ENCODE peak calls at places on chromosomes 4 and X, in nine cellular contexts. Z is Caco-2, U is heart right ventricle, B is mammary epithelial cell, S is A549, C is AG10803, H is bronchial epithelial cell, L is GM06990, M is cardiac muscle cell. V is an unnamed sample.

GRCh38 chr4:123443401-123444297 is 47.1 kb downstream of the SPRY1 start:
- DNase-seq in S (no peak), C (no peak), H (peak), L (peak), U (no peak), M (peak), Z (peak), B (no peak), V (no peak)

GRCh38 chrX:17375631-17376380 is 806 bp downstream of the NHS start:
- DNase-seq in C (peak), L (peak), B (peak), H (no peak), S (peak), Z (peak), M (peak), U (no peak), V (peak)

GRCh38 chr4:23881052-23881501 is 8.8 kb downstream of the PPARGC1A start:
- DNase-seq in B (peak), Z (no peak), M (peak), H (peak), U (no peak), S (no peak), L (no peak), C (no peak), V (no peak)

GRCh38 chrX:65926095-65927019 is 113.5 kb downstream of the VSIG4 start:
- DNase-seq in L (peak), S (no peak), H (no peak), M (no peak), B (no peak), C (no peak), U (no peak), Z (no peak), V (no peak)

GRCh38 chr4:1695913-1696312 is 11.8 kb upstream of the FAM53A start:
- DNase-seq in H (no peak), B (no peak), S (no peak), L (no peak), C (no peak), U (no peak), Z (no peak), M (no peak), V (no peak)

GRCh38 chr4:157170321-157170720 is 50.2 kb upstream of the GRIA2 start:
- DNase-seq in S (no peak), Z (no peak), L (no peak), H (no peak), B (no peak), M (no peak), U (no peak), C (peak), V (no peak)

GRCh38 chrX:24996096-24996709 is 19.6 kb downstream of the ARX start:
- DNase-seq in S (no peak), Z (no peak), L (no peak), M (no peak), H (no peak), C (no peak), B (no peak), U (no peak), V (no peak)

GRCh38 chr4:119627267-119628190 is 1.1 kb downstream of the PDE5A start:
- DNase-seq in H (no peak), B (peak), L (peak), M (peak), S (peak), U (peak), C (peak), Z (peak), V (peak)

GRCh38 chr4:25856756-25857155 is 6.0 kb downstream of the SEL1L3 start:
- DNase-seq in H (no peak), L (no peak), B (no peak), U (no peak), Z (no peak), C (peak), M (peak), S (no peak), V (no peak)

GRCh38 chr4:1752284-1753041 is 31.1 kb downstream of the TACC3 start:
- DNase-seq in M (peak), B (no peak), S (no peak), U (no peak), C (no peak), Z (no peak), L (no peak), H (peak), V (no peak)

GRCh38 chrX:47311857-47312774 is 58.3 kb upstream of the ZNF157 start:
- DNase-seq in Z (peak), S (peak), C (peak), B (peak), L (peak), U (peak), M (peak), H (peak), V (no peak)

GRCh38 chr4:128517096-128517738 is 229.6 kb upstream of the PGRMC2 start:
- DNase-seq in L (no peak), B (no peak), Z (no peak), S (no peak), U (no peak), H (peak), C (peak), M (peak), V (no peak)

GRCh38 chrX:138128025-138128671 is 562.2 kb downstream of the ZIC3 start:
- DNase-seq in Z (peak), S (peak), C (peak), B (peak), L (peak), U (peak), H (peak), M (peak), V (no peak)

GRCh38 chrX:11427082-11428033 is 134.1 kb downstream of the AMELX start:
- DNase-seq in C (no peak), L (peak), B (no peak), S (no peak), Z (no peak), U (peak), H (no peak), M (peak), V (peak)

GRCh38 chrX:9626379-9626778 is 139.3 kb downstream of the GPR143 start:
- DNase-seq in S (no peak), L (no peak), B (no peak), Z (no peak), U (no peak), C (peak), H (no peak), M (no peak), V (no peak)

GRCh38 chr4:10599574-10599973 is 85.0 kb downstream of the CLNK start:
- DNase-seq in Z (no peak), M (no peak), C (peak), U (no peak), B (no peak), S (no peak), H (no peak), L (no peak), V (no peak)

GRCh38 chr4:137819964-137820383 is 287.7 kb upstream of the PCDH18 start:
- DNase-seq in Z (peak), U (no peak), C (peak), L (no peak), M (peak), B (peak), S (peak), H (peak), V (no peak)

GRCh38 chr4:114037981-114038380 is 58.5 kb upstream of the ARSJ start:
- DNase-seq in L (no peak), C (no peak), M (no peak), Z (no peak), S (no peak), H (no peak), B (no peak), U (no peak), V (no peak)

GRCh38 chr4:141020801-141021261 is 112.4 kb downstream of the RNF150 start:
- DNase-seq in S (no peak), H (no peak), C (peak), L (no peak), Z (no peak), B (no peak), M (peak), U (no peak), V (no peak)

GRCh38 chrX:55160685-55161552 is 59.2 kb upstream of the PAGE5 start:
- DNase-seq in Z (peak), S (peak), H (peak), C (peak), M (peak), L (peak), U (peak), B (peak), V (peak)

GRCh38 chrX:10629905-10630304 is 9.5 kb upstream of the MID1 start:
- DNase-seq in C (no peak), M (no peak), S (no peak), Z (no peak), B (peak), H (peak), U (no peak), L (no peak), V (no peak)

DNA sequence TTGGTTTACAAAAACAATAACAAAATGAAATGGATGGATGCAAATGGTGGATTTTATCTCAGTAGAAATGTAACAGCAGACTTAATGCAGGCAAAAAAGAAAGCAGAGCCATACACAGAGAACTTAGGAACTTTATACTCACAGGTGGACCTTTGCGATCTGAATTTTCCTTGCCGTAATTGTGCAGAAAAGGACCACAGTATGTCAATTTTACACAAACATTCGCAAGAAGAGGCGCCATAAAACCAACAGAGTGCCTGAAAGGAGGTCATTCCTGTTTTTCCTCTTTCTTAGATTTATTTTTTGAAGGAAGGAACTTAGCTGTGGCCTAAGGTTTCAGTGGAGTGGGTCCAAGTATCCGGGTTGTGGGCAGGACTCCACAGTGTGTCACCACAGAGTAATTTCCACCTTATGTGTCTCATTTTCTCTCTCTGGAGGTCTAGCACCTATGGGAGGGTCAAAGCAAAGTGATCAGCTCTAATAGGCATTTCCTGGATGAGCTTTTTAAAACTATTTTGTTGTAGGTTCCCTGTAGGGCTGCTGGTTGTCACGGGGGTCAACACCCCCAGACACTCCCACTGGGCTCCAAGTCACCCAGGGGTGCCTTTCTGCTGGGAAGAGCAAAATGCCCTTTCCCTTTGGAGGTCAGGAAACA is 24.7 kb upstream of the PBDC1 start:
- DNase-seq in Z (no peak), U (peak), L (peak), S (no peak), C (peak), H (peak), B (peak), M (peak), V (no peak)
- H3K4me3 ChIP-seq in Z (peak), U (no peak), L (peak), S (peak), C (peak), H (no peak), B (no peak), M (no peak), V (no peak)

GRCh38 chrX:79530310-79531108 is 163.4 kb upstream of the ITM2A start:
- DNase-seq in H (no peak), M (no peak), C (no peak), L (no peak), B (no peak), U (no peak), S (no peak), Z (no peak), V (no peak)

DNA sequence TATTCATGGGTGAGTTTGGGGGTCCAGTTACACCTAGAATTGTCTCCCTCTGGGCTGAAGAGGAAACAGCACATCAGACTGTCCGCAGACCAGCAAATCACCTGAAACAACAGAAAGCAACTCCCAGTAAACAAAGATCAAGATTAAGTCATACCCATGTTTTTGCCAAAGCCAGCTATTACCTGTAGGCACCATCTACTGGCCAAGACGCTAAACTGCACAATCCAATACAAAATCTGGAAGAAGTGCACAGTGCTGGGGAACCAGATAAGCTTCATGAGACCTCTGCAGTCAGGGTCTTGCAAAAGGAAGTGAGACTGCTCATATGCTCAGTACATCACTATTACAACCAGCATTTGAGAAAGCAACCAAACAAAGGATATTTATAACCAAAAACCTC is 157.5 kb upstream of the ITM2A start:
- DNase-seq in S (no peak), B (peak), M (no peak), U (no peak), L (no peak), C (no peak), H (peak), Z (no peak), V (no peak)
- TF ChIP-seq CTCF in S (no peak), B (peak), M (no peak), U (no peak), L (peak), C (no peak), H (peak), Z (no peak), V (no peak)

GRCh38 chrX:153922932-153923857 is 2.9 kb downstream of the ARHGAP4 start:
- DNase-seq in Z (no peak), L (peak), H (no peak), C (peak), B (peak), U (peak), S (peak), M (peak), V (peak)
- H3K4me3 ChIP-seq in Z (no peak), L (no peak), H (no peak), C (no peak), B (no peak), U (no peak), S (no peak), M (no peak), V (no peak)

GRCh38 chrX:116756960-116757359 is 294.2 kb upstream of the CT83 start:
- DNase-seq in Z (no peak), S (no peak), U (no peak), M (no peak), H (no peak), B (no peak), C (no peak), L (no peak), V (no peak)
- TF ChIP-seq CTCF in Z (no peak), S (no peak), U (no peak), M (no peak), H (no peak), B (no peak), C (no peak), L (no peak), V (no peak)

GRCh38 chr4:185778307-185778706 is 33.7 kb downstream of the SORBS2 start:
- DNase-seq in M (peak), C (no peak), Z (no peak), S (no peak), B (peak), U (no peak), H (peak), L (no peak), V (no peak)

GRCh38 chr4:185773419-185773818 is 38.6 kb downstream of the SORBS2 start:
- DNase-seq in M (no peak), B (no peak), L (no peak), U (peak), Z (no peak), S (no peak), C (no peak), H (no peak), V (peak)

GRCh38 chr4:185774076-185774731 is 37.8 kb downstream of the SORBS2 start:
- DNase-seq in U (no peak), B (no peak), C (no peak), Z (no peak), M (no peak), S (no peak), H (no peak), L (no peak), V (no peak)

GRCh38 chr4:185774815-185775684 is 36.9 kb downstream of the SORBS2 start:
- DNase-seq in H (peak), Z (no peak), L (no peak), U (peak), M (peak), B (no peak), S (no peak), C (peak), V (no peak)

GRCh38 chr4:185775792-185776555 is 36.0 kb downstream of the SORBS2 start:
- DNase-seq in B (no peak), S (no peak), M (peak), C (peak), L (no peak), H (peak), U (no peak), Z (no peak), V (no peak)
- H3K4me3 ChIP-seq in B (no peak), S (no peak), M (peak), C (no peak), L (no peak), H (no peak), U (peak), Z (no peak), V (peak)

GRCh38 chr4:48945981-48946380 is 39.4 kb upstream of the OCIAD2 start:
- DNase-seq in S (no peak), M (no peak), C (no peak), L (no peak), B (no peak), Z (no peak), H (no peak), U (no peak), V (no peak)

GRCh38 chr4:48947731-48948130 is 38.3 kb upstream of the CWH43 start:
- DNase-seq in B (no peak), Z (no peak), H (no peak), M (no peak), L (no peak), U (no peak), S (no peak), C (no peak), V (no peak)

GRCh38 chr4:48943387-48943786 is 36.8 kb upstream of the OCIAD2 start:
- DNase-seq in S (no peak), C (no peak), B (peak), M (no peak), L (no peak), Z (peak), U (no peak), H (peak), V (no peak)

GRCh38 chr4:48944252-48944651 is 37.7 kb upstream of the OCIAD2 start:
- DNase-seq in C (no peak), B (peak), L (no peak), Z (no peak), H (peak), M (peak), U (no peak), S (peak), V (no peak)

DNA sequence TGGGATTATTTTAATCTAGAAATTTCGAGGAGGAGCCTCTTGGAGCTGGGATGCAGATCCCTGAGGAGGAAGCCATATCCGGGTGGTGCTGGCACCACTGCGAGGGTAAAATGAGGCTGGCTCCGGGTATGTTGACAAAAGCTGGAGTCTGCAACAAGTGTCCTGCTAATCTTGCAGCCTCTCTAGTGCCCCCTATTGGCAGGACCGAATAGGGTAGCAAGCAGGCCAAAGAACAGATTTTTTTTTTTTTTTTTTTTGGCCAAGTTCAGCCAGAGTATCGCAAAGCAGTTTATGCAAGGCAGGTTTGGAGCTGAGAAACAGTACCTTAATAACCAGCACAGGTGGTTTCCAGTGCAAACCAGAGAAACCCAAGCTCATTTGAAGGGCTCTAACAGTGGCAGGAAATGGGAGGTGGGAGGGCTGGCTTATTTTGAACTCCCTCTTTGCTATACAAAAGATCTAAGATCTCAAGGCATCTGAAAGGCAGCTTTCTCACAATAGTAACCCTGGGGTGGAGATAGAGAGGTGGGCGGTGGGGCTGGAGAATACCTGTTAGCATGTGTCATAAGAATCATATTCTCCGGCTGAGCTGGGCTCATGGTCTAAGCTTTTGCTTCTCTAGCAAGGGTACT is 38.2 kb upstream of the OCIAD2 start:
- DNase-seq in S (no peak), M (no peak), U (no peak), Z (peak), B (peak), H (peak), C (no peak), L (no peak), V (no peak)
- TF ChIP-seq CTCF in S (peak), M (peak), U (no peak), Z (peak), B (peak), H (peak), C (peak), L (peak), V (peak)